ENCODE peak calls at places on chromosomes 12 and 14, in eight cellular contexts. One of them, this sample, is unnamed.

GRCh38 chr12:116812238-116812637 is 69.0 kb downstream of the HRK start:
- DNase-seq in NCI-H1092 treated with DMSO at 0.1 percent for 48 hours: no peak
- DNase-seq in stimulated activated CD4-positive, alpha-beta T cell treated with anti-CD3 and anti-CD28 coated beads, Interleukin-4, amount 100 ng/mL, for 48 hours: no peak
- DNase-seq in activated naive CD8-positive, alpha-beta T cell treated with anti-CD3 and anti-CD28 coated beads for 36 hours: no peak
- DNase-seq in aorta: no peak
- DNase-seq in DMS153: no peak
- DNase-seq in putamen: no peak
- DNase-seq in EH: no peak
- DNase-seq in this sample: no peak

GRCh38 chr12:6104027-6104426 is 20.4 kb downstream of the VWF start:
- DNase-seq in NCI-H1092 treated with DMSO at 0.1 percent for 48 hours: no peak
- DNase-seq in stimulated activated CD4-positive, alpha-beta T cell treated with anti-CD3 and anti-CD28 coated beads, Interleukin-4, amount 100 ng/mL, for 48 hours: no peak
- DNase-seq in activated naive CD8-positive, alpha-beta T cell treated with anti-CD3 and anti-CD28 coated beads for 36 hours: no peak
- DNase-seq in aorta: no peak
- DNase-seq in DMS153: no peak
- DNase-seq in putamen: no peak
- DNase-seq in EH: peak
- DNase-seq in this sample: no peak

GRCh38 chr12:88299567-88300101 is 157.5 kb downstream of the TMTC3 start:
- DNase-seq in NCI-H1092 treated with DMSO at 0.1 percent for 48 hours: no peak
- DNase-seq in stimulated activated CD4-positive, alpha-beta T cell treated with anti-CD3 and anti-CD28 coated beads, Interleukin-4, amount 100 ng/mL, for 48 hours: peak
- DNase-seq in activated naive CD8-positive, alpha-beta T cell treated with anti-CD3 and anti-CD28 coated beads for 36 hours: peak
- DNase-seq in aorta: no peak
- DNase-seq in DMS153: no peak
- DNase-seq in putamen: no peak
- DNase-seq in EH: peak
- DNase-seq in this sample: no peak

GRCh38 chr12:67525500-67525884 is 123.1 kb upstream of the DYRK2 start:
- DNase-seq in NCI-H1092 treated with DMSO at 0.1 percent for 48 hours: no peak
- DNase-seq in stimulated activated CD4-positive, alpha-beta T cell treated with anti-CD3 and anti-CD28 coated beads, Interleukin-4, amount 100 ng/mL, for 48 hours: no peak
- DNase-seq in activated naive CD8-positive, alpha-beta T cell treated with anti-CD3 and anti-CD28 coated beads for 36 hours: no peak
- DNase-seq in aorta: no peak
- DNase-seq in DMS153: no peak
- DNase-seq in putamen: no peak
- DNase-seq in EH: no peak
- DNase-seq in this sample: no peak

GRCh38 chr14:38105106-38105702 is 102.5 kb upstream of the SSTR1 start:
- DNase-seq in NCI-H1092 treated with DMSO at 0.1 percent for 48 hours: no peak
- DNase-seq in stimulated activated CD4-positive, alpha-beta T cell treated with anti-CD3 and anti-CD28 coated beads, Interleukin-4, amount 100 ng/mL, for 48 hours: no peak
- DNase-seq in activated naive CD8-positive, alpha-beta T cell treated with anti-CD3 and anti-CD28 coated beads for 36 hours: no peak
- DNase-seq in aorta: no peak
- DNase-seq in DMS153: no peak
- DNase-seq in putamen: no peak
- DNase-seq in EH: no peak
- DNase-seq in this sample: no peak

GRCh38 chr12:116878567-116879508 is 2.4 kb downstream of the HRK start:
- DNase-seq in NCI-H1092 treated with DMSO at 0.1 percent for 48 hours: no peak
- DNase-seq in stimulated activated CD4-positive, alpha-beta T cell treated with anti-CD3 and anti-CD28 coated beads, Interleukin-4, amount 100 ng/mL, for 48 hours: no peak
- DNase-seq in activated naive CD8-positive, alpha-beta T cell treated with anti-CD3 and anti-CD28 coated beads for 36 hours: peak
- DNase-seq in aorta: no peak
- DNase-seq in DMS153: no peak
- DNase-seq in putamen: no peak
- DNase-seq in EH: peak
- DNase-seq in this sample: no peak

GRCh38 chr12:30985814-30986452 is 59.4 kb downstream of the TSPAN11 start:
- DNase-seq in NCI-H1092 treated with DMSO at 0.1 percent for 48 hours: peak
- DNase-seq in stimulated activated CD4-positive, alpha-beta T cell treated with anti-CD3 and anti-CD28 coated beads, Interleukin-4, amount 100 ng/mL, for 48 hours: peak
- DNase-seq in activated naive CD8-positive, alpha-beta T cell treated with anti-CD3 and anti-CD28 coated beads for 36 hours: peak
- DNase-seq in aorta: no peak
- DNase-seq in DMS153: no peak
- DNase-seq in putamen: peak
- DNase-seq in EH: peak
- DNase-seq in this sample: peak

GRCh38 chr14:84963518-84963917 is 566.4 kb upstream of the FLRT2 start:
- DNase-seq in NCI-H1092 treated with DMSO at 0.1 percent for 48 hours: no peak
- DNase-seq in stimulated activated CD4-positive, alpha-beta T cell treated with anti-CD3 and anti-CD28 coated beads, Interleukin-4, amount 100 ng/mL, for 48 hours: no peak
- DNase-seq in activated naive CD8-positive, alpha-beta T cell treated with anti-CD3 and anti-CD28 coated beads for 36 hours: no peak
- DNase-seq in aorta: no peak
- DNase-seq in DMS153: no peak
- DNase-seq in putamen: no peak
- DNase-seq in EH: no peak
- DNase-seq in this sample: no peak

GRCh38 chr12:29350080-29350479 is 30.9 kb downstream of the ERGIC2 start:
- DNase-seq in NCI-H1092 treated with DMSO at 0.1 percent for 48 hours: no peak
- DNase-seq in stimulated activated CD4-positive, alpha-beta T cell treated with anti-CD3 and anti-CD28 coated beads, Interleukin-4, amount 100 ng/mL, for 48 hours: no peak
- DNase-seq in activated naive CD8-positive, alpha-beta T cell treated with anti-CD3 and anti-CD28 coated beads for 36 hours: no peak
- DNase-seq in aorta: no peak
- DNase-seq in DMS153: no peak
- DNase-seq in putamen: no peak
- DNase-seq in EH: peak
- DNase-seq in this sample: peak

GRCh38 chr12:104121001-104121400 is 17.0 kb downstream of the NFYB start:
- DNase-seq in NCI-H1092 treated with DMSO at 0.1 percent for 48 hours: no peak
- DNase-seq in stimulated activated CD4-positive, alpha-beta T cell treated with anti-CD3 and anti-CD28 coated beads, Interleukin-4, amount 100 ng/mL, for 48 hours: no peak
- DNase-seq in activated naive CD8-positive, alpha-beta T cell treated with anti-CD3 and anti-CD28 coated beads for 36 hours: no peak
- DNase-seq in aorta: no peak
- DNase-seq in DMS153: no peak
- DNase-seq in putamen: peak
- DNase-seq in EH: peak
- DNase-seq in this sample: peak

GRCh38 chr12:120115692-120116442 is 686 bp downstream of the RAB35 start:
- DNase-seq in NCI-H1092 treated with DMSO at 0.1 percent for 48 hours: no peak
- DNase-seq in stimulated activated CD4-positive, alpha-beta T cell treated with anti-CD3 and anti-CD28 coated beads, Interleukin-4, amount 100 ng/mL, for 48 hours: peak
- DNase-seq in activated naive CD8-positive, alpha-beta T cell treated with anti-CD3 and anti-CD28 coated beads for 36 hours: peak
- DNase-seq in aorta: no peak
- DNase-seq in DMS153: no peak
- DNase-seq in putamen: no peak
- DNase-seq in EH: peak
- DNase-seq in this sample: no peak

GRCh38 chr12:76680940-76681339 is 83.0 kb upstream of the ZDHHC17 start:
- DNase-seq in NCI-H1092 treated with DMSO at 0.1 percent for 48 hours: no peak
- DNase-seq in stimulated activated CD4-positive, alpha-beta T cell treated with anti-CD3 and anti-CD28 coated beads, Interleukin-4, amount 100 ng/mL, for 48 hours: no peak
- DNase-seq in activated naive CD8-positive, alpha-beta T cell treated with anti-CD3 and anti-CD28 coated beads for 36 hours: no peak
- DNase-seq in aorta: no peak
- DNase-seq in DMS153: no peak
- DNase-seq in putamen: no peak
- DNase-seq in EH: peak
- DNase-seq in this sample: no peak

GRCh38 chr14:101235872-101236221 is 325.4 kb upstream of the DIO3 start:
- DNase-seq in NCI-H1092 treated with DMSO at 0.1 percent for 48 hours: no peak
- DNase-seq in stimulated activated CD4-positive, alpha-beta T cell treated with anti-CD3 and anti-CD28 coated beads, Interleukin-4, amount 100 ng/mL, for 48 hours: no peak
- DNase-seq in activated naive CD8-positive, alpha-beta T cell treated with anti-CD3 and anti-CD28 coated beads for 36 hours: no peak
- DNase-seq in aorta: peak
- DNase-seq in DMS153: no peak
- DNase-seq in putamen: no peak
- DNase-seq in EH: no peak
- DNase-seq in this sample: no peak

GRCh38 chr12:104131609-104132008 is 6.4 kb downstream of the NFYB start:
- DNase-seq in NCI-H1092 treated with DMSO at 0.1 percent for 48 hours: no peak
- DNase-seq in stimulated activated CD4-positive, alpha-beta T cell treated with anti-CD3 and anti-CD28 coated beads, Interleukin-4, amount 100 ng/mL, for 48 hours: no peak
- DNase-seq in activated naive CD8-positive, alpha-beta T cell treated with anti-CD3 and anti-CD28 coated beads for 36 hours: no peak
- DNase-seq in aorta: no peak
- DNase-seq in DMS153: no peak
- DNase-seq in putamen: no peak
- DNase-seq in EH: no peak
- DNase-seq in this sample: no peak

GRCh38 chr14:77761205-77761931 is 412 bp upstream of the SNW1 start:
- DNase-seq in NCI-H1092 treated with DMSO at 0.1 percent for 48 hours: peak
- DNase-seq in stimulated activated CD4-positive, alpha-beta T cell treated with anti-CD3 and anti-CD28 coated beads, Interleukin-4, amount 100 ng/mL, for 48 hours: no peak
- DNase-seq in activated naive CD8-positive, alpha-beta T cell treated with anti-CD3 and anti-CD28 coated beads for 36 hours: no peak
- DNase-seq in aorta: no peak
- DNase-seq in DMS153: peak
- DNase-seq in putamen: peak
- DNase-seq in EH: peak
- DNase-seq in this sample: peak

GRCh38 chr12:31834158-31834557 is 105.3 kb upstream of the AMN1 start:
- DNase-seq in NCI-H1092 treated with DMSO at 0.1 percent for 48 hours: no peak
- DNase-seq in stimulated activated CD4-positive, alpha-beta T cell treated with anti-CD3 and anti-CD28 coated beads, Interleukin-4, amount 100 ng/mL, for 48 hours: no peak
- DNase-seq in activated naive CD8-positive, alpha-beta T cell treated with anti-CD3 and anti-CD28 coated beads for 36 hours: no peak
- DNase-seq in aorta: no peak
- DNase-seq in DMS153: no peak
- DNase-seq in putamen: no peak
- DNase-seq in EH: no peak
- DNase-seq in this sample: no peak

GRCh38 chr12:61282790-61283575 is 977.2 kb upstream of the USP15 start:
- DNase-seq in NCI-H1092 treated with DMSO at 0.1 percent for 48 hours: no peak
- DNase-seq in stimulated activated CD4-positive, alpha-beta T cell treated with anti-CD3 and anti-CD28 coated beads, Interleukin-4, amount 100 ng/mL, for 48 hours: no peak
- DNase-seq in activated naive CD8-positive, alpha-beta T cell treated with anti-CD3 and anti-CD28 coated beads for 36 hours: no peak
- DNase-seq in aorta: no peak
- DNase-seq in DMS153: no peak
- DNase-seq in putamen: no peak
- DNase-seq in EH: no peak
- DNase-seq in this sample: no peak

GRCh38 chr14:80233489-80233888 is 22.2 kb upstream of the DIO2 start:
- DNase-seq in NCI-H1092 treated with DMSO at 0.1 percent for 48 hours: no peak
- DNase-seq in stimulated activated CD4-positive, alpha-beta T cell treated with anti-CD3 and anti-CD28 coated beads, Interleukin-4, amount 100 ng/mL, for 48 hours: no peak
- DNase-seq in activated naive CD8-positive, alpha-beta T cell treated with anti-CD3 and anti-CD28 coated beads for 36 hours: no peak
- DNase-seq in aorta: no peak
- DNase-seq in DMS153: no peak
- DNase-seq in putamen: no peak
- DNase-seq in EH: no peak
- DNase-seq in this sample: no peak

GRCh38 chr12:4118017-4118510 is 155.5 kb upstream of the CCND2 start:
- DNase-seq in NCI-H1092 treated with DMSO at 0.1 percent for 48 hours: no peak
- DNase-seq in stimulated activated CD4-positive, alpha-beta T cell treated with anti-CD3 and anti-CD28 coated beads, Interleukin-4, amount 100 ng/mL, for 48 hours: no peak
- DNase-seq in activated naive CD8-positive, alpha-beta T cell treated with anti-CD3 and anti-CD28 coated beads for 36 hours: no peak
- DNase-seq in aorta: no peak
- DNase-seq in DMS153: peak
- DNase-seq in putamen: peak
- DNase-seq in EH: peak
- DNase-seq in this sample: peak

GRCh38 chr14:86296173-86296572 is 766.2 kb downstream of the FLRT2 start:
- DNase-seq in NCI-H1092 treated with DMSO at 0.1 percent for 48 hours: peak
- DNase-seq in stimulated activated CD4-positive, alpha-beta T cell treated with anti-CD3 and anti-CD28 coated beads, Interleukin-4, amount 100 ng/mL, for 48 hours: no peak
- DNase-seq in activated naive CD8-positive, alpha-beta T cell treated with anti-CD3 and anti-CD28 coated beads for 36 hours: no peak
- DNase-seq in aorta: no peak
- DNase-seq in DMS153: peak
- DNase-seq in putamen: no peak
- DNase-seq in EH: peak
- DNase-seq in this sample: no peak

GRCh38 chr12:76804435-76804976 is 40.6 kb downstream of the ZDHHC17 start:
- DNase-seq in NCI-H1092 treated with DMSO at 0.1 percent for 48 hours: no peak
- DNase-seq in stimulated activated CD4-positive, alpha-beta T cell treated with anti-CD3 and anti-CD28 coated beads, Interleukin-4, amount 100 ng/mL, for 48 hours: no peak
- DNase-seq in activated naive CD8-positive, alpha-beta T cell treated with anti-CD3 and anti-CD28 coated beads for 36 hours: no peak
- DNase-seq in aorta: no peak
- DNase-seq in DMS153: no peak
- DNase-seq in putamen: no peak
- DNase-seq in EH: no peak
- DNase-seq in this sample: no peak

GRCh38 chr12:132489602-132490239 is at the start of gene FBRSL1:
- DNase-seq in NCI-H1092 treated with DMSO at 0.1 percent for 48 hours: peak
- DNase-seq in stimulated activated CD4-positive, alpha-beta T cell treated with anti-CD3 and anti-CD28 coated beads, Interleukin-4, amount 100 ng/mL, for 48 hours: peak
- DNase-seq in activated naive CD8-positive, alpha-beta T cell treated with anti-CD3 and anti-CD28 coated beads for 36 hours: peak
- DNase-seq in aorta: peak
- DNase-seq in DMS153: peak
- DNase-seq in putamen: peak
- DNase-seq in EH: peak
- DNase-seq in this sample: peak

GRCh38 chr12:772056-772697 is 19.8 kb downstream of the WNK1 start:
- DNase-seq in NCI-H1092 treated with DMSO at 0.1 percent for 48 hours: no peak
- DNase-seq in stimulated activated CD4-positive, alpha-beta T cell treated with anti-CD3 and anti-CD28 coated beads, Interleukin-4, amount 100 ng/mL, for 48 hours: no peak
- DNase-seq in activated naive CD8-positive, alpha-beta T cell treated with anti-CD3 and anti-CD28 coated beads for 36 hours: no peak
- DNase-seq in aorta: no peak
- DNase-seq in DMS153: no peak
- DNase-seq in putamen: no peak
- DNase-seq in EH: no peak
- DNase-seq in this sample: no peak

GRCh38 chr12:59388694-59389093 is 207.1 kb upstream of the SLC16A7 start:
- DNase-seq in NCI-H1092 treated with DMSO at 0.1 percent for 48 hours: no peak
- DNase-seq in stimulated activated CD4-positive, alpha-beta T cell treated with anti-CD3 and anti-CD28 coated beads, Interleukin-4, amount 100 ng/mL, for 48 hours: no peak
- DNase-seq in activated naive CD8-positive, alpha-beta T cell treated with anti-CD3 and anti-CD28 coated beads for 36 hours: no peak
- DNase-seq in aorta: no peak
- DNase-seq in DMS153: no peak
- DNase-seq in putamen: no peak
- DNase-seq in EH: no peak
- DNase-seq in this sample: no peak

GRCh38 chr12:47757360-47757839 is 1.3 kb downstream of the RAPGEF3 start:
- DNase-seq in NCI-H1092 treated with DMSO at 0.1 percent for 48 hours: no peak
- DNase-seq in stimulated activated CD4-positive, alpha-beta T cell treated with anti-CD3 and anti-CD28 coated beads, Interleukin-4, amount 100 ng/mL, for 48 hours: no peak
- DNase-seq in activated naive CD8-positive, alpha-beta T cell treated with anti-CD3 and anti-CD28 coated beads for 36 hours: no peak
- DNase-seq in aorta: no peak
- DNase-seq in DMS153: no peak
- DNase-seq in putamen: no peak
- DNase-seq in EH: no peak
- DNase-seq in this sample: no peak

GRCh38 chr12:108647199-108647935 is 13.7 kb upstream of the SELPLG start:
- DNase-seq in NCI-H1092 treated with DMSO at 0.1 percent for 48 hours: no peak
- DNase-seq in stimulated activated CD4-positive, alpha-beta T cell treated with anti-CD3 and anti-CD28 coated beads, Interleukin-4, amount 100 ng/mL, for 48 hours: no peak
- DNase-seq in activated naive CD8-positive, alpha-beta T cell treated with anti-CD3 and anti-CD28 coated beads for 36 hours: no peak
- DNase-seq in aorta: no peak
- DNase-seq in DMS153: no peak
- DNase-seq in putamen: no peak
- DNase-seq in EH: peak
- DNase-seq in this sample: no peak